ENCODE peak calls at places on chromosome 22, in six cellular contexts. Q is hepatocyte, A is heart left ventricle, P is BE2C, Y is brain microvascular endothelial cell, M is pancreas. F is an unnamed sample.
A peak's percentile ranks its signal among the peaks of the same experiment; 100 is the strongest.

GRCh38 chr22:20204821-20205220 is 54.0 kb upstream of the CCDC188 start:
- DNase-seq in Y (no peak), Q (peak; percentile 34), A (no peak), P (no peak), M (no peak), F (peak; percentile 9)

GRCh38 chr22:19090586-19091127 is 31.6 kb downstream of the DGCR2 start:
- DNase-seq in P (no peak), M (no peak), Y (no peak), A (no peak), Q (no peak), F (no peak)

GRCh38 chr22:23789121-23789520 is 2.4 kb downstream of the SMARCB1 start:
- DNase-seq in Q (no peak), Y (no peak), M (no peak), P (no peak), A (peak; percentile 10), F (no peak)

GRCh38 chr22:37581534-37581933 is 1.6 kb upstream of the LGALS2 start:
- DNase-seq in Y (no peak), P (no peak), Q (peak; percentile 12), A (peak; percentile 76), M (peak; percentile 89), F (no peak)

GRCh38 chr22:23256986-23257888 is 76.9 kb downstream of the BCR start:
- DNase-seq in M (no peak), Y (no peak), A (no peak), Q (peak; percentile 33), P (no peak), F (peak; percentile 26)

GRCh38 chr22:38074181-38075104 is 9.5 kb downstream of the SLC16A8 start:
- DNase-seq in A (peak; percentile 60), M (no peak), P (no peak), Q (no peak), Y (no peak), F (peak; percentile 58)

GRCh38 chr22:46934746-46935491 is 172.5 kb downstream of the TBC1D22A start:
- DNase-seq in M (peak; percentile 42), A (no peak), P (no peak), Y (peak; percentile 95), Q (peak; percentile 87), F (peak; percentile 92)

GRCh38 chr22:22552630-22553029 is 6.4 kb downstream of the PRAME start:
- DNase-seq in Q (no peak), M (no peak), A (no peak), P (peak; percentile 71), Y (no peak), F (peak; percentile 14)

GRCh38 chr22:50313600-50313999 is 6.2 kb upstream of the PLXNB2 start:
- DNase-seq in A (no peak), P (peak; percentile 26), Y (no peak), M (no peak), Q (peak; percentile 3), F (no peak)

GRCh38 chr22:37610480-37611148 is 2.0 kb downstream of the GGA1 start:
- DNase-seq in A (peak; percentile 47), M (no peak), P (no peak), Y (no peak), Q (no peak), F (no peak)

GRCh38 chr22:24284747-24285203 is 14.1 kb downstream of the SPECC1L start:
- DNase-seq in P (no peak), A (no peak), Y (peak; percentile 45), Q (no peak), M (no peak), F (peak; percentile 17)

GRCh38 chr22:46791201-46791731 is 28.8 kb downstream of the TBC1D22A start:
- DNase-seq in P (peak; percentile 37), Q (no peak), Y (peak; percentile 75), M (no peak), A (no peak), F (peak; percentile 33)

GRCh38 chr22:42343551-42344081 is 73.2 kb upstream of the TCF20 start:
- DNase-seq in P (peak; percentile 51), M (no peak), Y (no peak), A (no peak), Q (peak; percentile 73), F (no peak)

GRCh38 chr22:48175721-48176120 is 1413.3 kb downstream of the TBC1D22A start:
- DNase-seq in M (no peak), A (no peak), Q (no peak), Y (no peak), P (no peak), F (no peak)

GRCh38 chr22:39545310-39546063 is 12.9 kb upstream of the RPS19BP1 start:
- DNase-seq in P (no peak), Y (no peak), A (no peak), M (peak; percentile 33), Q (peak; percentile 77), F (peak; percentile 43)

GRCh38 chr22:39546889-39547586 is 14.5 kb upstream of the RPS19BP1 start:
- DNase-seq in M (no peak), P (no peak), Y (peak; percentile 57), A (no peak), Q (no peak), F (no peak)

GRCh38 chr22:39547587-39547947 is 15.0 kb upstream of the RPS19BP1 start:
- DNase-seq in Y (no peak), M (no peak), P (no peak), Q (no peak), A (no peak), F (no peak)

GRCh38 chr22:39546064-39546365 is 13.5 kb upstream of the RPS19BP1 start:
- DNase-seq in Y (no peak), P (no peak), Q (no peak), A (no peak), M (no peak), F (no peak)

GRCh38 chr22:39543095-39543494 is 10.5 kb upstream of the RPS19BP1 start:
- DNase-seq in A (no peak), P (peak; percentile 73), Q (peak; percentile 57), M (no peak), Y (no peak), F (peak; percentile 35)
- TF ChIP-seq CTCF in A (no peak), P (peak; percentile 85), Q (peak; percentile 51), M (no peak), Y (peak; percentile 76), F (peak; percentile 43)

GRCh38 chr22:17570851-17571631 is 7.7 kb downstream of the SLC25A18 start:
- DNase-seq in M (peak; percentile 16), A (peak; percentile 86), Q (peak; percentile 49), P (no peak), Y (peak; percentile 83), F (peak; percentile 98)
- H3K4me3 ChIP-seq in M (no peak overlapping the region), A (no peak overlapping the region), Q (no peak overlapping the region), P (no peak overlapping the region), Y (peak overlapping the region; percentile 46), F (peak overlapping the region; percentile 44)

DNA sequence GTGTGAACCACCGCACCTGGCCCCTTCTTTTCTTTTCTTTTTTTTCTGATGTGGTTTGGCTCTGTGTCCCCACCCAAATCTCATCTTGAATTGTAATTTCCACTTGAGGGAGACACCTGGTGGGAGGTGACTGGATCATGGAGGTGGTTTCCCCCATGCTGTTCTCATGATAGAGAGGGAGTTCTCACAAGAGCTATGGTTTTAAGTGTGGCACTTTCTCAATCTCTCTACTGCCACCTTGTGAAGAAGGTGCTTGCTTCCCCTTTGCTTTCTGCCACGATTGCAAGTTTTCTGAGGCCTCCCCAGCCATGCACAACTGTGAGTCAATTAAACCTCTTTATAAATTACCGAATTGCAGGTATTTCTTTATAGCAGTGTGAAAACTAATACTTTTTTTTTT is 4.9 kb upstream of the TCN2 start:
- DNase-seq in A (no peak), Y (peak; percentile 28), Q (peak; percentile 46), P (no peak), M (no peak), F (peak; percentile 62)
- TF ChIP-seq CTCF in A (peak; percentile 6), Y (peak; percentile 57), Q (peak; percentile 41), P (peak; percentile 61), M (no peak), F (peak; percentile 53)

DNA sequence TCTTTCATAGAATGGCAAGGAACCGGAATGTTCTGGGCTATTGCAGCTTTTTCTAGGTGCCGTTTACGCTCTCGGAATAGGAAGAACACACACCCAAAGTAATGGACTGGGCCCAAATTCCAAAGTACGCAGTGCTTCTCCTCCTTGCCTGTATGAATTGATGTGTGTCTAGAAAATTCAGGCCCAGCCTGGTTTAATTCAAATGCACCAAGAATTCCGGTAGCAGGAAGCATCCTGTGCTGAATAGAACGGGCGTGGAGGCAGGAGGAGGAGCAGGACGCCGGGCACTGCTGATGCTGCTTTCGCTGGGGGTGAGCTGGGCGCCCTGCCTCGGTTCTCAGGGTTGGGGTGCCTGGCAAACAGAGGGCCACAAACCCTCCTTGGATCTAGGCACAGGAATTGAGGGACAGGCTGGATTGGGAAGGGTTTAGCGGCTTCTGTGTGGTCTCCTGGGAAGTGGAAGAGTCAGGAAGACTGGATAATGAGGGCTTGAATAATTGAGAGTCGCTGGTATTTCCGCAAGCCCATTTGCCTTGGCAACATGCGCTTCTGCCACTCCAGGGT is 2.0 kb downstream of the PARVB start:
- DNase-seq in P (no peak), Q (no peak), Y (no peak), M (no peak), A (no peak), F (no peak)
- H3K4me3 ChIP-seq in P (no peak overlapping the region), Q (no peak overlapping the region), Y (peak overlapping the region; percentile 15), M (no peak overlapping the region), A (no peak overlapping the region), F (no peak overlapping the region)

GRCh38 chr22:29603358-29604191 is at the start of gene NF2:
- DNase-seq in Q (peak; percentile 99), Y (peak; percentile 99), A (peak; percentile 99), P (peak; percentile 99), M (peak; percentile 99), F (peak; percentile 100)
- TF ChIP-seq CTCF in Q (peak; percentile 12), Y (no peak), A (no peak), P (no peak), M (no peak), F (no peak)

DNA sequence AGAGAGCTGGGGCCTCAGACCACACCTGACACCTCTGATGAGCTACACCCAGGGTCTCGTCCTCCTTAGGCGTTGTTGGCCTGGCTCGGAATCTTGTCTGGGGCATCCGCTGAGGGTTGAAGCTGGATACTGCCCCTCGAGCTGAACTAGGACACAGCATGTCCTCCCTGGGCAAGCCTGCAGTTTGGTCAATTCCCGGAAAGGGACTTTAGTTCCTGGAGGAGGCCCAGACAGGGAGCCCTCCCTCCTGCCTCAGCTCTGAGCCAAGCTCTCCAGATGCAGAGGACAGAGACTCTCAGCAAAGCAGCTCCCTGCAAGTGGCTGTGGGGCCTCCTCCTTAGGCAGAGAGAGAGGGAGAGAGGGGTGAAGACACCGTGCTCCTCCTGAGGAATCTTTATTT is 4.9 kb downstream of the APOL3 start:
- DNase-seq in M (no peak), P (no peak), Y (no peak), Q (peak; percentile 45), A (no peak), F (peak; percentile 52)
- H3K4me3 ChIP-seq in M (no peak overlapping the region), P (no peak overlapping the region), Y (no peak overlapping the region), Q (no peak overlapping the region), A (peak overlapping the region; percentile 22), F (no peak overlapping the region)